ENCODE peak calls at places on chromosomes 7 and 10, in six cellular contexts. Z is hepatocyte, D is PC-3, A is HCT116, L is GM23338, S is GM23248. E is an unnamed sample.

GRCh38 chr10:22222236-22223190 is 4.7 kb upstream of the EBLN1 start:
- DNase-seq in Z (no peak), D (no peak), A (no peak), L (no peak), S (no peak), E (peak; percentile 53)

GRCh38 chr7:80833289-80834104 is 85.4 kb downstream of the SEMA3C start:
- DNase-seq in Z (no peak), D (no peak), A (no peak), L (no peak), S (peak; percentile 77), E (no peak)

GRCh38 chr7:20350996-20351692 is 20.4 kb downstream of the ITGB8 start:
- DNase-seq in Z (no peak), D (peak; percentile 12), A (no peak), L (no peak), S (no peak), E (no peak)

GRCh38 chr7:80488406-80488805 is 23.5 kb downstream of the GNAT3 start:
- DNase-seq in Z (no peak), D (no peak), A (no peak), L (no peak), S (peak; percentile 43), E (no peak)

GRCh38 chr7:45888185-45888992 is at the start of gene IGFBP1:
- DNase-seq in Z (peak; percentile 58), D (no peak), A (no peak), L (peak; percentile 52), S (peak; percentile 70), E (no peak)

GRCh38 chr10:123754105-123754504 is 88.0 kb downstream of the GPR26 start:
- DNase-seq in Z (no peak), D (no peak), A (no peak), L (no peak), S (no peak), E (no peak)

GRCh38 chr10:14450041-14450491 is 119.3 kb upstream of the FRMD4A start:
- DNase-seq in Z (peak; percentile 10), D (no peak), A (no peak), L (no peak), S (peak; percentile 23), E (no peak)

GRCh38 chr7:85065306-85065705 is 121.5 kb downstream of the SEMA3D start:
- DNase-seq in Z (no peak), D (no peak), A (no peak), L (no peak), S (peak; percentile 2), E (no peak)

GRCh38 chr10:109239371-109239770 is 683.9 kb downstream of the XPNPEP1 start:
- DNase-seq in Z (no peak), D (no peak), A (no peak), L (no peak), S (no peak), E (no peak)

GRCh38 chr7:46752881-46753366 is 829.0 kb downstream of the TNS3 start:
- DNase-seq in Z (no peak), D (peak; percentile 87), A (peak; percentile 53), L (no peak), S (peak; percentile 90), E (no peak)

GRCh38 chr10:117656385-117657367 is 114.1 kb downstream of the EMX2 start:
- DNase-seq in Z (no peak), D (no peak), A (no peak), L (no peak), S (no peak), E (peak; percentile 35)

GRCh38 chr10:120479506-120479905 is 22.5 kb downstream of the PLPP4 start:
- DNase-seq in Z (no peak), D (no peak), A (no peak), L (no peak), S (no peak), E (no peak)

GRCh38 chr7:105279688-105280007 is 109.1 kb downstream of the SRPK2 start:
- DNase-seq in Z (no peak), D (no peak), A (no peak), L (no peak), S (no peak), E (no peak)

GRCh38 chr7:42198974-42199668 is 37.9 kb downstream of the GLI3 start:
- DNase-seq in Z (no peak), D (no peak), A (no peak), L (no peak), S (peak; percentile 78), E (no peak)

GRCh38 chr10:72564596-72564995 is 61.3 kb downstream of the MICU1 start:
- DNase-seq in Z (no peak), D (no peak), A (no peak), L (no peak), S (peak; percentile 91), E (no peak)

GRCh38 chr7:82044497-82045080 is 274.7 kb upstream of the HGF start:
- DNase-seq in Z (peak; percentile 54), D (peak; percentile 66), A (peak; percentile 23), L (peak; percentile 64), S (peak; percentile 72), E (peak; percentile 42)

GRCh38 chr7:150754950-150755349 is 17.7 kb downstream of the GIMAP5 start:
- DNase-seq in Z (no peak), D (no peak), A (no peak), L (no peak), S (no peak), E (no peak)

GRCh38 chr7:70406419-70407189 is 725.3 kb upstream of the GALNT17 start:
- DNase-seq in Z (no peak), D (no peak), A (no peak), L (no peak), S (no peak), E (no peak)

GRCh38 chr7:7399707-7400106 is 136.0 kb downstream of the COL28A1 start:
- DNase-seq in Z (no peak), D (no peak), A (no peak), L (no peak), S (no peak), E (no peak)

GRCh38 chr10:71331736-71332135 is 12.7 kb downstream of the SLC29A3 start:
- DNase-seq in Z (no peak), D (no peak), A (no peak), L (no peak), S (no peak), E (no peak)

GRCh38 chr10:125068406-125068805 is 92.0 kb downstream of the CTBP2 start:
- DNase-seq in Z (no peak), D (no peak), A (no peak), L (no peak), S (no peak), E (no peak)

GRCh38 chr7:9349625-9350024 is 916.2 kb downstream of the NXPH1 start:
- DNase-seq in Z (no peak), D (no peak), A (no peak), L (no peak), S (no peak), E (no peak)

GRCh38 chr10:58516118-58516517 is 3.4 kb downstream of the BICC1 start:
- DNase-seq in Z (no peak), D (peak; percentile 82), A (no peak), L (no peak), S (no peak), E (no peak)

GRCh38 chr7:112009081-112009480 is 197.1 kb downstream of the DOCK4 start:
- DNase-seq in Z (no peak), D (peak; percentile 77), A (no peak), L (no peak), S (peak; percentile 65), E (peak; percentile 37)

GRCh38 chr10:123275183-123275549 is 121.0 kb downstream of the BUB3 start:
- DNase-seq in Z (no peak), D (no peak), A (no peak), L (no peak), S (peak; percentile 13), E (no peak)

DNA sequence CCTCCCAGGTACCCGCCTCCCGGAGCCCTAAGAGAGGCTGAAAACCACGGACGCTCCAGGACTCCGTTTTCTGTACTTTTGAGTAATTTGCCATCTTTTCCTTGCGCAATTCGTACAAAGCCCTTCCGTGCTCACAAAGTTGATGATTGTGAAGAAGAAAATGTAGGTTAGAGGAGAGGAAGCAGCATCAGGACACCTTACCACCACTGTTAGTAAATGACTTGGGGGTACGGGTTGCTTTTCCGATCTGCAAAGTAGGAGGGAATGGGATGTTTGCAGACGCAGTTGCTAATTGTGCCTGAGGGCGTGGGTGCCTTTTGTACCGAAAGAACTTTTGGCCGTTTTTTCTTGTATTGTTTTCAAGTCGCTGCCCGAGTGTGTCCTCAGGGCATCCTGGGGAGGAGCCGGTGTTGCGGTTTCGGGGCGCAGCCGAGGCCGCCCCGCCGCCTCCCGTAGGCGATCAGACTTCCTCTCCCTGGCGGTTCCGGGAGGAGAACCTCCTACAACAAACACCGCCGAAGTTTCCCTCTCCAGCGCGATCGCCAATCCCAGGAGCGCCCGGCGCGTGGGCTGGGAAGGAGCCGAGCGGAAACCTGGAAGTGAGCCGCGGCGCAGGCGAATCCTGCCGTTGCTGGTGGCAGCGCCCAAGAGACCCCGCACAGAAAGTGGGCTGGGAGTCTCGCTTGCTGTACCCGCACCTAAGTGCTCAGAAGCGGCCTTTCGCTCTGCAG is 985 bp downstream of the PRR15 start:
- DNase-seq in Z (peak; percentile 74), D (peak; percentile 92), A (no peak), L (peak; percentile 66), S (peak; percentile 92), E (peak; percentile 89)
- TF ChIP-seq EZH2 in Z (no peak), D (no peak), A (no peak), L (peak; percentile 37), S (no peak), E (no peak)

GRCh38 chr10:8873310-8873709 is 818.8 kb downstream of the GATA3 start:
- DNase-seq in Z (peak; percentile 7), D (peak; percentile 39), A (no peak), L (peak; percentile 6), S (no peak), E (no peak)
- TF ChIP-seq EZH2phosphoT487 in Z (no peak), D (no peak), A (no peak), L (no peak), S (no peak), E (no peak)

GRCh38 chr10:112515126-112515525 is 68.1 kb downstream of the VTI1A start:
- DNase-seq in Z (no peak), D (no peak), A (no peak), L (no peak), S (no peak), E (no peak)
- H3K4me2 ChIP-seq in Z (no peak overlapping the region), D (no peak overlapping the region), A (peak overlapping the region; percentile 50), L (no peak overlapping the region), S (no peak overlapping the region), E (no peak overlapping the region)

DNA sequence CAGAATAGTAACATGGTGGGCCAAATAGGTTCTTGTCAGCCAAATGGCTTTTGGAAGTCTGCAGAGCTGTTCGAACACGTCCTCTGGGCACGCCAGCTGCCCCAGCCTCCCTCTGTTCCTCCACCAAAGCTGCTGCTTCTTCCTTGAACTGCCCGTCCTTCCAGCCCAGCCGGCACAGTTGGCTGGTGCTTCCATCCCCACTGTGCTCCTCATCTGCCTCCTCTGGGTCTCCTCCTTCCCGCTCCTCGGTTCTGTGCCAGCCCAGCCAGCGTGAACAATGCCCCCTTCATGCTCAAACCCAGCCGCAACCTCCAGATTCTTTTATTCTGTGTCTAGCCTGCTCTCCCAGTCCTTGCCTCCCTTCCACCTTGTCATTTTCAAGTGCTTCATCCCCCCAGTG is 66.1 kb downstream of the GOLGA7B start:
- DNase-seq in Z (no peak), D (no peak), A (no peak), L (no peak), S (no peak), E (no peak)
- TF ChIP-seq EZH2 in Z (no peak), D (no peak), A (no peak), L (no peak), S (no peak), E (no peak)

DNA sequence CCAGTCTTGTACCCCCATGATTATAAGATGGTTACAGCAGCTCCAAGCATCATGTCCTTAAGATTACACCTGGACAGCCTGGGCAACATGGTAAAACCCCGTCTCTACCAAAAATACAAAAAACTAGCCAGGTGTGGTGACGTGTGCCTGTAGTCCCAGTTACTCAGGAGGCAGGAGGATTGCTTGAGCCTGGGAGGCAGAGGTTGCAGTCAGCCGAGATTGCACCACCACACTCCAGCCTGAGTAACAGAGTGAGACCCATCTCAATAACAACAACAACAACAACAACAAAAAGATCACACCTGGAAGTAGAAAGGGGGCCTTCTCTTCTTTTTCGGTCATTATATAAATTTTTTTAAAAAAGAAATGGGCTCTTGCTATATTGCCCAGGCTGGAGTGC is 4.9 kb upstream of the ENTPD7 start:
- DNase-seq in Z (no peak), D (no peak), A (no peak), L (no peak), S (no peak), E (no peak)
- TF ChIP-seq EZH2phosphoT487 in Z (no peak), D (no peak), A (no peak), L (no peak), S (no peak), E (no peak)